ENCODE peak calls at places on chromosome 18, in five cellular contexts. D is mucosa of descending colon, I is HCT116, A is PC-9, L is esophagus squamous epithelium. R is an unnamed sample.

GRCh38 chr18:24427484-24427883 is 1.0 kb downstream of the IMPACT start:
- DNase-seq in I (no peak), D (no peak), A (no peak), L (no peak), R (no peak)

GRCh38 chr18:23585007-23585871 is 1.1 kb downstream of the NPC1 start:
- DNase-seq in A (peak; percentile 35), D (no peak), L (no peak), I (no peak), R (no peak)

GRCh38 chr18:10526211-10526949 is 553 bp downstream of the NAPG start:
- DNase-seq in A (peak; percentile 55), L (peak; percentile 10), I (no peak), D (peak; percentile 84), R (no peak)

GRCh38 chr18:6056171-6056932 is 161.0 kb upstream of the TMEM200C start:
- DNase-seq in D (no peak), A (no peak), L (no peak), I (no peak), R (peak; percentile 86)

GRCh38 chr18:12520442-12520992 is 112.8 kb downstream of the PRELID3A start:
- DNase-seq in I (no peak), D (no peak), A (no peak), L (no peak), R (no peak)

GRCh38 chr18:1014951-1015627 is 110.4 kb downstream of the ADCYAP1 start:
- DNase-seq in D (no peak), I (no peak), L (no peak), A (no peak), R (no peak)

GRCh38 chr18:45518770-45519169 is 96.5 kb upstream of the SLC14A2 start:
- DNase-seq in D (no peak), A (no peak), I (no peak), L (no peak), R (no peak)

GRCh38 chr18:61651145-61651879 is 241.5 kb downstream of the RNF152 start:
- DNase-seq in L (no peak), A (peak; percentile 43), D (no peak), I (no peak), R (no peak)

GRCh38 chr18:6482198-6482977 is 67.7 kb upstream of the L3MBTL4 start:
- DNase-seq in A (peak; percentile 5), L (no peak), I (no peak), D (peak; percentile 57), R (peak; percentile 96)

GRCh38 chr18:21599585-21600525 is 649 bp downstream of the ESCO1 start:
- DNase-seq in L (peak; percentile 63), D (peak; percentile 85), A (peak; percentile 54), I (no peak), R (peak; percentile 2)

GRCh38 chr18:72878143-72878542 is 10.4 kb upstream of the NETO1 start:
- DNase-seq in A (no peak), D (no peak), L (no peak), I (no peak), R (no peak)

GRCh38 chr18:12403601-12404506 is 3.9 kb upstream of the PRELID3A start:
- DNase-seq in D (no peak), L (no peak), I (peak; percentile 68), A (peak; percentile 27), R (peak; percentile 80)

GRCh38 chr18:35415511-35416427 is 38.6 kb upstream of the ZNF396 start:
- DNase-seq in A (no peak), L (no peak), I (no peak), D (no peak), R (no peak)

GRCh38 chr18:9869713-9870430 is 15.9 kb upstream of the TXNDC2 start:
- DNase-seq in I (peak; percentile 93), D (no peak), L (no peak), A (peak; percentile 40), R (peak; percentile 54)

GRCh38 chr18:56258178-56258577 is 380.2 kb downstream of the TXNL1 start:
- DNase-seq in A (no peak), I (no peak), L (no peak), D (no peak), R (no peak)

GRCh38 chr18:37391698-37392548 is 173.7 kb downstream of the CELF4 start:
- DNase-seq in L (no peak), I (no peak), D (no peak), A (no peak), R (no peak)

GRCh38 chr18:48359626-48360025 is 49.6 kb downstream of the ZBTB7C start:
- DNase-seq in D (no peak), A (no peak), I (no peak), L (no peak), R (no peak)

GRCh38 chr18:34909637-34910364 is 131.4 kb upstream of the MAPRE2 start:
- DNase-seq in L (no peak), D (no peak), I (no peak), A (no peak), R (no peak)

GRCh38 chr18:1050012-1050657 is 145.5 kb downstream of the ADCYAP1 start:
- DNase-seq in L (no peak), I (no peak), A (no peak), D (no peak), R (no peak)

GRCh38 chr18:49725809-49726514 is 87.4 kb downstream of the ACAA2 start:
- DNase-seq in D (peak; percentile 50), A (peak; percentile 61), L (no peak), I (peak; percentile 91), R (peak; percentile 98)

GRCh38 chr18:13612111-13612997 is 114.0 kb downstream of the FAM210A start:
- DNase-seq in I (no peak), D (peak; percentile 55), L (peak; percentile 30), A (no peak), R (no peak)

GRCh38 chr18:77124452-77124922 is 8.1 kb downstream of the MBP start:
- DNase-seq in L (no peak), A (no peak), I (no peak), D (peak; percentile 50), R (no peak)

GRCh38 chr18:3380384-3380961 is 69.5 kb upstream of the TGIF1 start:
- DNase-seq in L (no peak), A (no peak), D (no peak), I (peak; percentile 24), R (no peak)

GRCh38 chr18:73924316-73924715 is 223.3 kb downstream of the FBXO15 start:
- DNase-seq in I (no peak), A (no peak), L (no peak), D (no peak), R (no peak)

GRCh38 chr18:22829781-22830180 is 103.3 kb upstream of the RBBP8 start:
- DNase-seq in A (no peak), L (no peak), I (no peak), D (no peak), R (no peak)

GRCh38 chr18:41713969-41714700 is 240.9 kb upstream of the PIK3C3 start:
- DNase-seq in D (no peak), I (no peak), L (no peak), A (no peak), R (no peak)

GRCh38 chr18:30135938-30136337 is 906.6 kb downstream of the DSC3 start:
- DNase-seq in L (no peak), D (no peak), I (no peak), A (no peak), R (no peak)

GRCh38 chr18:26298107-26298506 is 71.9 kb downstream of the TAF4B start:
- DNase-seq in I (no peak), L (no peak), D (no peak), A (no peak), R (no peak)

GRCh38 chr18:26290388-26290787 is 64.1 kb downstream of the TAF4B start:
- DNase-seq in I (no peak), A (no peak), D (no peak), L (no peak), R (no peak)

GRCh38 chr18:26293982-26294381 is 67.7 kb downstream of the TAF4B start:
- DNase-seq in I (no peak), A (no peak), D (no peak), L (no peak), R (no peak)
- H3K4me1 ChIP-seq in I (no peaks in the 10 kb centered on the region), A (no peaks in the 10 kb centered on the region), D (no peaks in the 10 kb centered on the region), L (no peaks in the 10 kb centered on the region), R (no peaks in the 10 kb centered on the region)

DNA sequence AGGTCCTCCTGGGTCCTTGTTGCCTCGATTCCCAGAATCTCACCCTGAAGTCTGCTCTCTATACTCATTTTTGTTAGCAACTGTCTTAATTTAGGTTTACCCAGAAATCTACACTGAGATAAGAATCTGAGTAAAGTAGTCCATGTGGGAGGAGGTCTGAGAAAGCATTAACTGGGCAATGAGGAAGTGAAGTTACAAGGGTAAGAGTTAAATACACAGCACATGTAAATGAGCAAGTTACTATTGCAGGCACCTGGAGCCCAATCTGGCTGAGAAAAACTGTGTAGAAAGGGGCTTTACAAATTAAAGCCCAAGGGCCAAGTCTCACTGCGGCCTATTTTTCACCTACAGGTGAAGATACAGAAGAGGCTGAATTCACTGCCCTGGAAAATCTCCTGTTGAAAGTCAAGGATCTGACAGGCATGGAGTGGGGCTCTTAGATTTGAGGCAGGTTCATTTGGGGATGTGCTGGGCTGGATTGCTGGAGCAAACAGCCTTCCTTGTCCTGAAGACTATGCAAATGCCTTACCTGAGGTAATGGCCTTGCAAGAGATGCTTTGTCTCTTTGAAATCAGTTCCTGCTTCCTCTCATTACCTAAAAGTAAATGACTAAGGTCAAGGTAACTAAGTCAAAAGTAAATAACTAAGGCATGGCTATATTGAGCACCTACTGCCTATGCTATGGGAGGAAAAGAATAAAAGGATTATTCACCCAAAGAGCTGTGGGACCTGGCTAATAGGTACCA is 84.4 kb upstream of the DYNAP start:
- DNase-seq in D (peak; percentile 29), I (no peak), L (no peak), A (no peak), R (no peak)
- H3K4me1 ChIP-seq in D (no peaks in the 10 kb centered on the region), I (no peaks in the 10 kb centered on the region), L (no peaks in the 10 kb centered on the region), A (peaks cover 6% of the 10 kb centered on the region), R (no peaks in the 10 kb centered on the region)

DNA sequence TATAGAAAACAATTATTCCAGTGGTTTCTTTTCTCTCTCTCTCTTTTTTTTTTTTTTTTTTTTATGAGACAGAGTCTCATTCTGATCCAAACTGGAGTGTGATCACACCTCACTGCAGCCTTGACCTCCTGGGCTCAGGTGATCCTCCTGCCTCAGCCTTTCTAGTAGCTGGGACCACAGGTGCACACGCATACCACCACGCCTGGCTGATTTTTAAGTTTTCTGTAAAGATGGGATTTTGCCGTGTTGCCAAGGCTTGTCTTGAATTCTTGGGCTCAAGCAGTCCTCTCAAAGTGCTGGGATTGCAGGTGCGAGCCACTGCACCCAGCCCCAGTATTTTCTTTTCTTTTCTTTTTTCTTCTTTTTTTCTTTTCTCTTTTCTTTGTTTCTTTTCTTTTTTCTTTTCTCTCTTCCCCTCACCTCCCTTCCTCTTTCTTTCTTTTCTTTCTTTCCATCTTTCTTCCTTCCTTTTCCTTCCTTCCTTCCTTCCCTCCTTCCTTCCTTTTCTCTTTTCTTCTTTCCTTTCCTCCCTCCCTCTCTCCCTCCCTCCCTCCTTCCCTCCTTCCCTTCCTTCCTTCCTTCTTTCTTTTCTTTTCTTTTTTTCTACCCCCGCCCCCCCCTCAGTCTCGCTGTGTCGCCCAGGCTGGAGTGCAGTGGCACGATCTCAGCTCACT is 76.9 kb downstream of the ZNF532 start:
- DNase-seq in I (no peak), D (no peak), A (no peak), L (no peak), R (no peak)
- H3K4me1 ChIP-seq in I (no peaks in the 10 kb centered on the region), D (peaks cover 5% of the 10 kb centered on the region), A (peaks cover 7% of the 10 kb centered on the region), L (no peaks in the 10 kb centered on the region), R (peaks cover 17% of the 10 kb centered on the region)

DNA sequence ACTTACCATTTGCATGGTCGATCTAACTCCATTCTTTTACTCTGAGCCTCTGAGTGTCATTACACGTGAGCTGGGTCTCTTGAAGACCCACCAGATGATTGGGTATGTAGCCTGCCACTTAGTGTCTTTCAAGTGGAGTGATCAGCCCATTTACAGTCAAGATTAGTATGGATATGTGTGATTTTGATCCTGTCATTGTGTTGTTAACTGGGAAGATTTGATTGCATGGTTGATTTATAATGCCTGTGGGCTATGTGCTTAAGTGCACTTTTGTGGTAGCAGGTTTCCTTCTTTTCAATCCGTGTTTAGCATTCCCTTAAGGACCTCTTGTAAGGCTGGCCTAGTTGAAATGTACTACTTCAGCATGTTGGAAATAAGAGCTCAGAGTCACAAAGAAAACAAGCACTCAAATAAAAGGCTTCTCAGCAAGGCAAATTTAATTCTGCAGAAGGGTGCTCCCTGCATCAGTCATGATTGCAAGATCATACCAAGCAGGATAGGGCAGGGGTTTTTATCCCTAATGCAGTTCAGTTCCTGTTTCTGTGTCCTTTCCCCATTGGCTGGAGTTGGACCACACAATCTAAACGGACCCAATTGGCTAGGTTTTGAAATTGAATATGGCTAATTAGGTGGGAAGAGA is 230.7 kb upstream of the SYT4 start:
- DNase-seq in A (no peak), I (no peak), L (no peak), D (no peak), R (no peak)
- H3K4me1 ChIP-seq in A (no peaks in the 10 kb centered on the region), I (no peaks in the 10 kb centered on the region), L (no peaks in the 10 kb centered on the region), D (no peaks in the 10 kb centered on the region), R (no peaks in the 10 kb centered on the region)

R was measured in SJSA1.